ENCODE peak calls at places on chromosome 9, in six cellular contexts. H is cardiac muscle cell; C is fibroblast of lung; F is CD8-positive, alpha-beta T cell; J is foreskin fibroblast; M is cardiac fibroblast. I is an unnamed sample.

GRCh38 chr9:133880851-133881634 is 111.1 kb downstream of the VAV2 start:
- DNase-seq in J (no peak), C (peak; percentile 80), M (peak; percentile 41), H (no peak), F (no peak), I (peak; percentile 26)

GRCh38 chr9:129259373-129259772 is 81.3 kb upstream of the IER5L start:
- DNase-seq in J (no peak), C (no peak), H (no peak), M (no peak), F (no peak), I (no peak)

GRCh38 chr9:114008667-114009410 is 69.3 kb downstream of the AMBP start:
- DNase-seq in F (no peak), H (no peak), C (no peak), J (no peak), M (no peak), I (no peak)

GRCh38 chr9:121870271-121870670 is 218.8 kb downstream of the DAB2IP start:
- DNase-seq in J (no peak), H (no peak), M (no peak), F (no peak), C (no peak), I (no peak)

GRCh38 chr9:536597-537511 is 304.6 kb upstream of the DMRT1 start:
- DNase-seq in H (peak; percentile 58), F (no peak), C (no peak), J (no peak), M (no peak), I (no peak)

GRCh38 chr9:68637020-68637419 is 68.0 kb upstream of the PIP5K1B start:
- DNase-seq in J (no peak), C (no peak), M (no peak), H (no peak), F (no peak), I (no peak)

GRCh38 chr9:38687992-38688391 is 31.9 kb downstream of the FAM240B start:
- DNase-seq in H (no peak), F (no peak), M (no peak), C (no peak), J (no peak), I (no peak)

GRCh38 chr9:3760031-3760430 is 234.2 kb upstream of the RFX3 start:
- DNase-seq in C (peak; percentile 52), M (no peak), F (no peak), H (no peak), J (peak; percentile 18), I (peak; percentile 41)

GRCh38 chr9:18795947-18796705 is 236.9 kb downstream of the SAXO1 start:
- DNase-seq in H (no peak), M (peak; percentile 74), C (peak; percentile 98), F (no peak), J (peak; percentile 72), I (peak; percentile 75)

GRCh38 chr9:135262248-135262647 is 174.8 kb downstream of the OLFM1 start:
- DNase-seq in C (no peak), H (no peak), M (no peak), J (no peak), F (no peak), I (no peak)

GRCh38 chr9:138075496-138075895 is 197.9 kb downstream of the CACNA1B start:
- DNase-seq in H (no peak), C (no peak), M (no peak), F (no peak), J (no peak), I (no peak)

GRCh38 chr9:120882935-120883607 is 6.1 kb upstream of the PHF19 start:
- DNase-seq in H (no peak), C (no peak), J (no peak), F (no peak), M (no peak), I (no peak)

GRCh38 chr9:108813951-108814601 is 41.7 kb downstream of the ACTL7B start:
- DNase-seq in M (peak; percentile 50), H (no peak), F (no peak), C (peak; percentile 37), J (peak; percentile 81), I (peak; percentile 71)

GRCh38 chr9:132411091-132411508 is 1.1 kb downstream of the CFAP77 start:
- DNase-seq in F (peak; percentile 39), C (peak; percentile 14), H (peak; percentile 70), M (peak; percentile 26), J (peak; percentile 53), I (peak; percentile 41)

GRCh38 chr9:3526903-3527652 is 1.3 kb upstream of the RFX3 start:
- DNase-seq in C (no peak), M (peak; percentile 17), F (no peak), H (peak; percentile 57), J (no peak), I (no peak)

GRCh38 chr9:130001185-130001584 is 41.8 kb downstream of the FNBP1 start:
- DNase-seq in J (no peak), F (no peak), H (no peak), M (no peak), C (no peak), I (no peak)

GRCh38 chr9:89247431-89248370 is 63.3 kb upstream of the CKS2 start:
- DNase-seq in J (no peak), H (no peak), M (peak; percentile 17), C (peak; percentile 30), F (no peak), I (peak; percentile 33)

GRCh38 chr9:108049026-108049591 is 559.5 kb upstream of the KLF4 start:
- DNase-seq in F (no peak), C (peak; percentile 96), J (peak; percentile 95), M (peak; percentile 80), H (no peak), I (peak; percentile 90)

GRCh38 chr9:108606408-108606807 is 249.4 kb downstream of the ACTL7B start:
- DNase-seq in F (no peak), H (no peak), C (peak; percentile 10), J (peak; percentile 30), M (peak; percentile 22), I (no peak)

GRCh38 chr9:121563425-121563824 is 63.8 kb upstream of the GGTA1 start:
- DNase-seq in F (no peak), M (no peak), C (no peak), H (no peak), J (no peak), I (no peak)

GRCh38 chr9:35618854-35619799 is 914 bp upstream of the CD72 start:
- DNase-seq in F (no peak), C (no peak), J (no peak), H (no peak), M (peak; percentile 6), I (peak; percentile 13)

GRCh38 chr9:35617548-35617947 is 665 bp downstream of the CD72 start:
- DNase-seq in F (no peak), H (no peak), J (no peak), M (no peak), C (no peak), I (no peak)

GRCh38 chr9:35616681-35617459 is 1.3 kb downstream of the CD72 start:
- DNase-seq in J (peak; percentile 71), C (peak; percentile 66), M (peak; percentile 63), F (peak; percentile 22), H (peak; percentile 69), I (peak; percentile 62)

GRCh38 chr9:35619800-35620158 is 1.6 kb upstream of the CD72 start:
- DNase-seq in M (no peak), F (no peak), J (no peak), H (no peak), C (no peak), I (no peak)

GRCh38 chr9:35618325-35618727 is at the start of gene CD72:
- DNase-seq in J (no peak), M (no peak), H (no peak), F (no peak), C (no peak), I (no peak)
- H3K4me3 ChIP-seq in J (peak within 1 kb of the TSS; percentile 39), M (peak within 1 kb of the TSS; percentile 28), H (peak within 1 kb of the TSS; percentile 28), F (peak within 1 kb of the TSS; percentile 44), C (no peak within 1 kb of the TSS), I (peak within 1 kb of the TSS; percentile 39)

GRCh38 chr9:37331871-37332270 is 90.6 kb upstream of the GRHPR start:
- DNase-seq in J (no peak), C (no peak), H (no peak), F (no peak), M (no peak), I (no peak)

GRCh38 chr9:37328561-37329227 is 93.8 kb upstream of the GRHPR start:
- DNase-seq in C (no peak), J (no peak), F (no peak), H (no peak), M (no peak), I (no peak)

GRCh38 chr9:37332581-37332980 is 89.9 kb upstream of the GRHPR start:
- DNase-seq in H (no peak), M (no peak), J (no peak), C (no peak), F (no peak), I (no peak)

GRCh38 chr9:37327553-37327952 is 94.9 kb upstream of the GRHPR start:
- DNase-seq in J (no peak), H (no peak), F (no peak), C (no peak), M (no peak), I (no peak)

DNA sequence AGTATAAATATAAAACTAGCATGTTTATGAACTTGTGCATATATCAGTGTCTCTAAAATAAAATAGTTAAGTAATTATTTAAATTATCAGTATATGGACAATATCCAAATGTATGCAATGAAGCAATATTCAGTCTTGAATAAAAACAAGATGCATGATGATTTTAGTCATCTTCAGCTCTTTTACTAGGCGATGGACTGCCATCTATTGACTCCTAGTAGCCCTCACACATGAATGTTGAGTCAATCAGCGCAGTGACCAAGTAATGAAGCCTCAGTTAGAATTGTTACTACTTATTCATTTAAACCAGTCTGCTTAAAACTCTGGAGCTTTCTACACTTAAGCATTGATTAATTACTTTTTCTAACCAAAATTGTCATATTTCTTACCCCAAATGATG is 92.9 kb upstream of the GRHPR start:
- DNase-seq in F (no peak), M (peak; percentile 59), J (peak; percentile 44), C (peak; percentile 13), H (peak; percentile 9), I (peak; percentile 68)
- TF ChIP-seq CTCF in F (peak; percentile 47), M (peak; percentile 42), J (peak; percentile 22), C (peak; percentile 39), H (peak; percentile 46), I (peak; percentile 55)

DNA sequence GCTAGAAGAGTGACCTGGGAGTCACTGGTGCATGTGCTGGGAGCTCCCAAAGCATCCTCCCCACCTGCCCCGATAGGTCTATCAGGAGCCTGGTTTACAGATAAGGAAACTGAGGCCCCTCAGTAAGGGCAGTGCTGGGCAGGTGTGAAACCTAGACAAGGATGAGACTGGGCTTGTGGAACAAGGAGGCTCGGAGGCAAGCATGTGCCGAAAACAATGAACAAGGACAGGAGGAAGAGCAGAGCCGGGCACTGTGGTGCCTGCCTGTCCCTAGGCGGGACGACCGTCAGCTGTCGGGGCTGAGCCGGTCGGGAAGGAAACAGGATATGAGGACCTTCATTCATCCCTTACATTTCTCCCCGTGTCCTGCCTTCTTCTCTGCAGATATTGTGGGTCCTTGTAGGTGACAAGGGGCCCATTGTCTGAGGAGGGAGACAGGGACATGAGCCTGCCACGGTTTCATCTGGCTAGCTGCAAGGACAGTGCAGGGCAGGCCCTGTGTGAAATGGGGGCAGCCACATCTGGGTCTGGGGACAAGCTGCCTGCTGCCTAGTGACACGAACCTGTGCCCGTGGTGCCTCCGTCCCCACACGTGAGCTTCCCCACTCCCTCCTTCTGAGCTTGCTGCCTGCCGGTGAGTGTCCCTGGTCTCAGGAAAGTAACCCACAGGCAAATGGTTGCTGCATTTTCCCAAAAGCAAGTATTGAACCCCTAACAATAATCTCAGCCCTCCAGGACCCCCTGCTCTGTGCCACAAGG is 18.6 kb downstream of the FGD3 start:
- DNase-seq in F (no peak), M (no peak), C (no peak), J (no peak), H (no peak), I (no peak)
- H3K4me3 ChIP-seq in F (peak overlapping the region; percentile 59), M (no peak overlapping the region), C (no peak overlapping the region), J (no peak overlapping the region), H (no peak overlapping the region), I (no peak overlapping the region)

GRCh38 chr9:103789686-103790085 is 304.4 kb upstream of the SMC2 start:
- DNase-seq in F (no peak), M (peak; percentile 5), J (no peak), H (peak; percentile 1), C (no peak), I (peak; percentile 70)
- TF ChIP-seq CTCF in F (no peak), M (peak; percentile 47), J (peak; percentile 39), H (peak; percentile 22), C (peak; percentile 4), I (peak; percentile 75)

I was measured in choroid plexus epithelial cell.